ENCODE peak calls at places on chromosomes 6 and 20, in four cellular contexts. One of them, this sample, is unnamed.

GRCh38 chr6:50030777-50031562 is 9.2 kb upstream of the DEFB110 start:
- DNase-seq in progenitor cell of endocrine pancreas: no peak
- DNase-seq in CD8-positive, alpha-beta memory T cell: no peak
- DNase-seq in effector memory CD4-positive, alpha-beta T cell: no peak
- DNase-seq in this sample: peak; percentile 70

GRCh38 chr20:40978761-40979160 is 49.9 kb upstream of the TOP1 start:
- DNase-seq in CD8-positive, alpha-beta memory T cell: no peak
- DNase-seq in effector memory CD4-positive, alpha-beta T cell: no peak
- DNase-seq in progenitor cell of endocrine pancreas: no peak
- DNase-seq in this sample: no peak

GRCh38 chr6:42390228-42390934 is 61.3 kb downstream of the TRERF1 start:
- DNase-seq in CD8-positive, alpha-beta memory T cell: no peak
- DNase-seq in effector memory CD4-positive, alpha-beta T cell: peak; percentile 16
- DNase-seq in progenitor cell of endocrine pancreas: no peak
- DNase-seq in this sample: no peak

GRCh38 chr6:31158863-31159855 is 770 bp downstream of the TCF19 start:
- DNase-seq in progenitor cell of endocrine pancreas: no peak
- DNase-seq in CD8-positive, alpha-beta memory T cell: peak; percentile 13
- DNase-seq in effector memory CD4-positive, alpha-beta T cell: peak; percentile 6
- DNase-seq in this sample: no peak

GRCh38 chr6:109230444-109230843 is 135.1 kb downstream of the CEP57L1 start:
- DNase-seq in CD8-positive, alpha-beta memory T cell: no peak
- DNase-seq in effector memory CD4-positive, alpha-beta T cell: no peak
- DNase-seq in progenitor cell of endocrine pancreas: no peak
- DNase-seq in this sample: no peak

GRCh38 chr20:36856691-36857635 is 19.0 kb upstream of the TLDC2 start:
- DNase-seq in effector memory CD4-positive, alpha-beta T cell: no peak
- DNase-seq in progenitor cell of endocrine pancreas: no peak
- DNase-seq in CD8-positive, alpha-beta memory T cell: no peak
- DNase-seq in this sample: no peak

GRCh38 chr20:24157213-24157612 is 168.6 kb upstream of the GGTLC1 start:
- DNase-seq in CD8-positive, alpha-beta memory T cell: peak; percentile 29
- DNase-seq in progenitor cell of endocrine pancreas: no peak
- DNase-seq in effector memory CD4-positive, alpha-beta T cell: no peak
- DNase-seq in this sample: no peak

GRCh38 chr20:21053002-21053762 is 53.0 kb downstream of the LINC00237 start:
- DNase-seq in CD8-positive, alpha-beta memory T cell: no peak
- DNase-seq in progenitor cell of endocrine pancreas: no peak
- DNase-seq in effector memory CD4-positive, alpha-beta T cell: no peak
- DNase-seq in this sample: no peak

GRCh38 chr6:46921731-46922130 is at the start of gene ADGRF5:
- DNase-seq in progenitor cell of endocrine pancreas: no peak
- DNase-seq in effector memory CD4-positive, alpha-beta T cell: no peak
- DNase-seq in CD8-positive, alpha-beta memory T cell: no peak
- DNase-seq in this sample: no peak

GRCh38 chr20:61056136-61056535 is 195.9 kb upstream of the CDH4 start:
- DNase-seq in CD8-positive, alpha-beta memory T cell: no peak
- DNase-seq in effector memory CD4-positive, alpha-beta T cell: no peak
- DNase-seq in progenitor cell of endocrine pancreas: no peak
- DNase-seq in this sample: no peak

GRCh38 chr20:39155996-39156395 is 193.9 kb downstream of the DHX35 start:
- DNase-seq in CD8-positive, alpha-beta memory T cell: no peak
- DNase-seq in progenitor cell of endocrine pancreas: no peak
- DNase-seq in effector memory CD4-positive, alpha-beta T cell: no peak
- DNase-seq in this sample: no peak

GRCh38 chr6:22366214-22366613 is 69.4 kb upstream of the PRL start:
- DNase-seq in effector memory CD4-positive, alpha-beta T cell: no peak
- DNase-seq in CD8-positive, alpha-beta memory T cell: no peak
- DNase-seq in progenitor cell of endocrine pancreas: no peak
- DNase-seq in this sample: no peak

GRCh38 chr20:36548006-36548315 is 6.6 kb downstream of the MYL9 start:
- DNase-seq in progenitor cell of endocrine pancreas: no peak
- DNase-seq in CD8-positive, alpha-beta memory T cell: no peak
- DNase-seq in effector memory CD4-positive, alpha-beta T cell: no peak
- DNase-seq in this sample: no peak